ENCODE peak calls at places on chromosome 16, in six cellular contexts. One of them, this sample, is unnamed. For H3K4me1, the result is how much of the 10 kb centered on the place peaks cover.

GRCh38 chr16:84595052-84595481 is 22.8 kb downstream of the COTL1 start:
- DNase-seq in tibial nerve: no peak
- DNase-seq in cardiac muscle cell: no peak
- DNase-seq in right lobe of liver: peak
- DNase-seq in small intestine: peak
- DNase-seq in psoas muscle: no peak
- DNase-seq in this sample: no peak

GRCh38 chr16:49341706-49342105 is 31.9 kb upstream of the C16orf78 start:
- DNase-seq in tibial nerve: no peak
- DNase-seq in cardiac muscle cell: no peak
- DNase-seq in right lobe of liver: no peak
- DNase-seq in small intestine: no peak
- DNase-seq in psoas muscle: no peak
- DNase-seq in this sample: no peak

GRCh38 chr16:81265658-81266451 is 27.4 kb downstream of the BCO1 start:
- DNase-seq in tibial nerve: peak
- DNase-seq in cardiac muscle cell: peak
- DNase-seq in right lobe of liver: peak
- DNase-seq in small intestine: peak
- DNase-seq in psoas muscle: peak
- DNase-seq in this sample: no peak

GRCh38 chr16:47311738-47312505 is 148.9 kb downstream of the ITFG1 start:
- DNase-seq in tibial nerve: no peak
- DNase-seq in cardiac muscle cell: peak
- DNase-seq in right lobe of liver: no peak
- DNase-seq in small intestine: peak
- DNase-seq in psoas muscle: no peak
- DNase-seq in this sample: peak

GRCh38 chr16:89155184-89155679 is 16.3 kb upstream of the CDH15 start:
- DNase-seq in tibial nerve: peak
- DNase-seq in cardiac muscle cell: peak
- DNase-seq in right lobe of liver: no peak
- DNase-seq in small intestine: no peak
- DNase-seq in psoas muscle: peak
- DNase-seq in this sample: no peak

GRCh38 chr16:31081428-31082351 is 7.1 kb downstream of the PRSS53 start:
- DNase-seq in tibial nerve: no peak
- DNase-seq in cardiac muscle cell: no peak
- DNase-seq in right lobe of liver: no peak
- DNase-seq in small intestine: no peak
- DNase-seq in psoas muscle: no peak
- DNase-seq in this sample: no peak

GRCh38 chr16:79845006-79845733 is 244.6 kb upstream of the MAF start:
- DNase-seq in tibial nerve: no peak
- DNase-seq in cardiac muscle cell: no peak
- DNase-seq in right lobe of liver: no peak
- DNase-seq in small intestine: no peak
- DNase-seq in psoas muscle: no peak
- DNase-seq in this sample: no peak

GRCh38 chr16:66129196-66129595 is 237.3 kb upstream of the CDH5 start:
- DNase-seq in tibial nerve: no peak
- DNase-seq in cardiac muscle cell: no peak
- DNase-seq in right lobe of liver: no peak
- DNase-seq in small intestine: no peak
- DNase-seq in psoas muscle: no peak
- DNase-seq in this sample: no peak

GRCh38 chr16:12420661-12421209 is 383.0 kb downstream of the CPPED1 start:
- DNase-seq in tibial nerve: no peak
- DNase-seq in cardiac muscle cell: no peak
- DNase-seq in right lobe of liver: no peak
- DNase-seq in small intestine: no peak
- DNase-seq in psoas muscle: no peak
- DNase-seq in this sample: no peak

GRCh38 chr16:74586948-74587347 is 20.0 kb downstream of the GLG1 start:
- DNase-seq in tibial nerve: no peak
- DNase-seq in cardiac muscle cell: no peak
- DNase-seq in right lobe of liver: no peak
- DNase-seq in small intestine: peak
- DNase-seq in psoas muscle: no peak
- DNase-seq in this sample: no peak

GRCh38 chr16:75002474-75002873 is 3.6 kb downstream of the ZNRF1 start:
- DNase-seq in tibial nerve: no peak
- DNase-seq in cardiac muscle cell: no peak
- DNase-seq in right lobe of liver: no peak
- DNase-seq in small intestine: no peak
- DNase-seq in psoas muscle: no peak
- DNase-seq in this sample: no peak

GRCh38 chr16:52964290-52964689 is 88.4 kb downstream of the CHD9NB start:
- DNase-seq in tibial nerve: no peak
- DNase-seq in cardiac muscle cell: no peak
- DNase-seq in right lobe of liver: no peak
- DNase-seq in small intestine: no peak
- DNase-seq in psoas muscle: no peak
- DNase-seq in this sample: no peak

GRCh38 chr16:75433732-75434413 is 570 bp upstream of the CFDP1 start:
- DNase-seq in tibial nerve: peak
- DNase-seq in cardiac muscle cell: peak
- DNase-seq in right lobe of liver: peak
- DNase-seq in small intestine: peak
- DNase-seq in psoas muscle: peak
- DNase-seq in this sample: peak

GRCh38 chr16:66382171-66382965 is 15.9 kb downstream of the CDH5 start:
- DNase-seq in tibial nerve: no peak
- DNase-seq in cardiac muscle cell: peak
- DNase-seq in right lobe of liver: no peak
- DNase-seq in small intestine: no peak
- DNase-seq in psoas muscle: no peak
- DNase-seq in this sample: no peak

GRCh38 chr16:71737501-71737900 is 13.0 kb upstream of the PHLPP2 start:
- DNase-seq in tibial nerve: no peak
- DNase-seq in cardiac muscle cell: no peak
- DNase-seq in right lobe of liver: no peak
- DNase-seq in small intestine: no peak
- DNase-seq in psoas muscle: no peak
- DNase-seq in this sample: no peak

GRCh38 chr16:74015953-74016352 is 280.7 kb upstream of the PSMD7 start:
- DNase-seq in tibial nerve: no peak
- DNase-seq in cardiac muscle cell: no peak
- DNase-seq in right lobe of liver: no peak
- DNase-seq in small intestine: no peak
- DNase-seq in psoas muscle: no peak
- DNase-seq in this sample: no peak

GRCh38 chr16:75065149-75065807 is 51.3 kb downstream of the LDHD start:
- DNase-seq in tibial nerve: no peak
- DNase-seq in cardiac muscle cell: no peak
- DNase-seq in right lobe of liver: no peak
- DNase-seq in small intestine: peak
- DNase-seq in psoas muscle: no peak
- DNase-seq in this sample: no peak

GRCh38 chr16:88478115-88478514 is 25.0 kb downstream of the ZFPM1 start:
- DNase-seq in tibial nerve: no peak
- DNase-seq in cardiac muscle cell: no peak
- DNase-seq in right lobe of liver: no peak
- DNase-seq in small intestine: no peak
- DNase-seq in psoas muscle: no peak
- DNase-seq in this sample: no peak

GRCh38 chr16:23497543-23497868 is 12.8 kb downstream of the GGA2 start:
- DNase-seq in tibial nerve: no peak
- DNase-seq in cardiac muscle cell: no peak
- DNase-seq in right lobe of liver: no peak
- DNase-seq in small intestine: no peak
- DNase-seq in psoas muscle: no peak
- DNase-seq in this sample: no peak
- H3K4me1 ChIP-seq in tibial nerve: under half
- H3K4me1 ChIP-seq in cardiac muscle cell: under half
- H3K4me1 ChIP-seq in right lobe of liver: under half
- H3K4me1 ChIP-seq in small intestine: under half
- H3K4me1 ChIP-seq in psoas muscle: under half
- H3K4me1 ChIP-seq in this sample: under half

DNA sequence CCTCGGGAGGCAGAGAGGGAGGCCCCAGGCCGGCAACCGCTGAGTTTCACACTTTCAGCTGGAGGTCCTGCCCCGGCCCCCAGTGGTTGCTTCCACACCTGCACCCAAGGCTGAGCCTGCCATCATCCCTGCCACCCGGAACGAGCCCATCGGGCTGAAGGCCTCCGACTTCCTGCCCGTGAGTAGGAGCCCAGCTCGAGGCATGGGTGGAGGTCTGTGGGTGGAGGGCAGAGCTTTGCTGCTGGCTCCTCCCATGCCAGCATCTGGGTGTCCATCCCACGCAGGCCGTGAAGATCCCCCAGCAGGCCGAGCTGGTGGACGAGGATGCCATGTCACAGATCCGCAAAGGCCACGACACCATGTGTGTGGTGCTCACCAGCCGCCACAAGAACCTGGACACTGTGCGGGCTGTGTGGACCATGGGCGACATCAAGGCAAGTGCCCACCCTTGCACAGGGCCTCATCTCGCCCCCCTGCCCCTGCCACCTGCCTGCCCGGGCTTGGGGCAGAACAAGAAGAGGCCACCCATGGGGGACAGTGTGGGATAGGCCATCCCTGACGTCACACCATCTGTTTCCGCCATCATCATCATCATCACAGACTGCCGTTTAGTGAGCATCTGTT is 19.6 kb downstream of the KATNB1 start:
- DNase-seq in tibial nerve: no peak
- DNase-seq in cardiac muscle cell: no peak
- DNase-seq in right lobe of liver: peak
- DNase-seq in small intestine: no peak
- DNase-seq in psoas muscle: peak
- DNase-seq in this sample: no peak
- H3K4me1 ChIP-seq in tibial nerve: under half
- H3K4me1 ChIP-seq in cardiac muscle cell: under half
- H3K4me1 ChIP-seq in right lobe of liver: under half
- H3K4me1 ChIP-seq in small intestine: under half
- H3K4me1 ChIP-seq in psoas muscle: under half
- H3K4me1 ChIP-seq in this sample: under half

DNA sequence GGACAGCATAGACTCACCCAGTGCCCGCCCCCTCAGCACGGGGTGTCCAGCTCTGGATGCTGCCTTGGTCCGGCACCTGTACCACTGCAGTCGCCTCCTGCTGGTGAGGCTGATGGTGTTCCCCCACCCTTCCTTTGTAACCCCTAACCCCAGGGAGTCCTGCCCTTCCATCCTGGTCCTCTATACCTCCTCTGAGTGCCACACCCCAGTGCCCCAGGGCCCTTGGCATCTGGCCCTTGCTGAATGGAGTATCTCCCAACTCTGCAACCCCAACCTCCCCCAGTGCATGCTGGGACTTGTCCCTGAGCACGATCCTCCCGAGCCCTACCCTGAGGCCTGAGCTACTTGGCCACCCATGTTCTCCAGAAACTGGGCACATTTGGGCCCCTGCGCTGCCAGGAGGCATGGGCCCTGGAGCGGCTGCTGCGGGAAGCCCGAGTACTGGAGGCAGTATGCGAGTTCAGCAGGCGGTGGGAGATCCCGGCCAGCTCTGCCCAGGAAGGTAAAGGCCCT is 15.8 kb downstream of the RIPOR1 start:
- DNase-seq in tibial nerve: no peak
- DNase-seq in cardiac muscle cell: no peak
- DNase-seq in right lobe of liver: peak
- DNase-seq in small intestine: no peak
- DNase-seq in psoas muscle: no peak
- DNase-seq in this sample: no peak
- H3K4me1 ChIP-seq in tibial nerve: under half
- H3K4me1 ChIP-seq in cardiac muscle cell: under half
- H3K4me1 ChIP-seq in right lobe of liver: under half
- H3K4me1 ChIP-seq in small intestine: under half
- H3K4me1 ChIP-seq in psoas muscle: under half
- H3K4me1 ChIP-seq in this sample: under half

GRCh38 chr16:57810197-57811024 is 8.1 kb upstream of the KIFC3 start:
- DNase-seq in tibial nerve: peak
- DNase-seq in cardiac muscle cell: peak
- DNase-seq in right lobe of liver: peak
- DNase-seq in small intestine: peak
- DNase-seq in psoas muscle: peak
- DNase-seq in this sample: no peak
- H3K4me1 ChIP-seq in tibial nerve: under half
- H3K4me1 ChIP-seq in cardiac muscle cell: under half
- H3K4me1 ChIP-seq in right lobe of liver: under half
- H3K4me1 ChIP-seq in small intestine: under half
- H3K4me1 ChIP-seq in psoas muscle: under half
- H3K4me1 ChIP-seq in this sample: under half

DNA sequence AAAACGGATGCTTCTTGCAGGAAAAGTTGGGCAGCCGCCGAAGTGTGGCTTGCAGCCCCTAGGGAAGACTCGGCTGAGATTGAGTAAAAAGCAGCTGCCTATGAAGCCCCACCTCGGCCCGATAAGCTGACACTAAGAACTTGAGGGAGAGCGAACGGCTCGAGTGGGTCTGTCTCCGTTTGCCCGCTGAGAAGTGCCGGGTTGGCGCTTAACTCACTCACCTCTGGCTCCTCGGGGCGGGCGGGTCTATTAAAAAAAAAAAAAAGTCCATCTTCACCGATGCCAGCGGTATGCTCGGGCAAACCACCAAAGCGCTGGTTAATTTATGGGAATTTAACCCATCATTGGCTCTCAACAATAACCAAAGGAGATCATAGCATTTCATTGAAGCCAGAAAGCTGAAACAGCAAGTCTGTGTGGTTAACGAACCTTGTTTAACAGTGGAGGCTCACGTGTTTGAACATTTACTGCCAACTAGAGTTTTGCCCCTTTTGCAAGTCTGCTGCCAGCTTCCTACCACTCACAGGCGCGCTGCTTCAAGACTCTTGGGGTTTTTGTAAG is 1.0 kb downstream of the SNTB2 start:
- DNase-seq in tibial nerve: peak
- DNase-seq in cardiac muscle cell: peak
- DNase-seq in right lobe of liver: peak
- DNase-seq in small intestine: peak
- DNase-seq in psoas muscle: peak
- DNase-seq in this sample: no peak
- H3K4me1 ChIP-seq in tibial nerve: under half
- H3K4me1 ChIP-seq in cardiac muscle cell: under half
- H3K4me1 ChIP-seq in right lobe of liver: under half
- H3K4me1 ChIP-seq in small intestine: under half
- H3K4me1 ChIP-seq in psoas muscle: under half
- H3K4me1 ChIP-seq in this sample: under half

GRCh38 chr16:69881141-69881540 is 70.0 kb upstream of the CLEC18A start:
- DNase-seq in tibial nerve: no peak
- DNase-seq in cardiac muscle cell: no peak
- DNase-seq in right lobe of liver: no peak
- DNase-seq in small intestine: no peak
- DNase-seq in psoas muscle: no peak
- DNase-seq in this sample: no peak
- H3K4me1 ChIP-seq in tibial nerve: under half
- H3K4me1 ChIP-seq in cardiac muscle cell: under half
- H3K4me1 ChIP-seq in right lobe of liver: under half
- H3K4me1 ChIP-seq in small intestine: under half
- H3K4me1 ChIP-seq in psoas muscle: under half
- H3K4me1 ChIP-seq in this sample: under half

GRCh38 chr16:28166394-28167208 is 45.2 kb downstream of the XPO6 start:
- DNase-seq in tibial nerve: no peak
- DNase-seq in cardiac muscle cell: no peak
- DNase-seq in right lobe of liver: no peak
- DNase-seq in small intestine: no peak
- DNase-seq in psoas muscle: no peak
- DNase-seq in this sample: no peak
- H3K4me1 ChIP-seq in tibial nerve: under half
- H3K4me1 ChIP-seq in cardiac muscle cell: under half
- H3K4me1 ChIP-seq in right lobe of liver: under half
- H3K4me1 ChIP-seq in small intestine: under half
- H3K4me1 ChIP-seq in psoas muscle: under half
- H3K4me1 ChIP-seq in this sample: under half

This sample was measured in iPS DF 6.9.